ENCODE peak calls at places on chromosomes 1 and 21, in five cellular contexts. A, Z, P, D and F are unnamed samples.

GRCh38 chr1:59752556-59753412 is 62.0 kb upstream of the HOOK1 start:
- DNase-seq in A (no peak), Z (no peak), P (no peak), D (no peak), F (no peak)

GRCh38 chr1:88800382-88801051 is 90.8 kb downstream of the GTF2B start:
- DNase-seq in A (no peak), Z (no peak), P (no peak), D (peak; percentile 50), F (no peak)

GRCh38 chr1:30634507-30634906 is 88.9 kb downstream of the MATN1 start:
- DNase-seq in A (no peak), Z (no peak), P (no peak), D (no peak), F (peak; percentile 7)

GRCh38 chr1:181538836-181539235 is 55.5 kb downstream of the CACNA1E start:
- DNase-seq in A (no peak), Z (no peak), P (no peak), D (no peak), F (no peak)

GRCh38 chr1:177645491-177645890 is 324.4 kb downstream of the SEC16B start:
- DNase-seq in A (no peak), Z (no peak), P (no peak), D (no peak), F (no peak)

GRCh38 chr1:18554101-18554500 is 73.4 kb downstream of the KLHDC7A start:
- DNase-seq in A (no peak), Z (no peak), P (no peak), D (no peak), F (no peak)

GRCh38 chr1:168665975-168666374 is 63.0 kb downstream of the DPT start:
- DNase-seq in A (no peak), Z (no peak), P (no peak), D (no peak), F (no peak)

GRCh38 chr21:38531142-38531541 is 32.9 kb upstream of the ERG start:
- DNase-seq in A (no peak), Z (no peak), P (no peak), D (no peak), F (no peak)

GRCh38 chr1:30305061-30305460 is 418.3 kb downstream of the MATN1 start:
- DNase-seq in A (no peak), Z (no peak), P (no peak), D (no peak), F (no peak)

GRCh38 chr1:182003953-182004586 is 57.4 kb downstream of the ZNF648 start:
- DNase-seq in A (no peak), Z (no peak), P (no peak), D (no peak), F (no peak)

GRCh38 chr1:35899941-35900340 is 16.9 kb downstream of the AGO1 start:
- DNase-seq in A (no peak), Z (no peak), P (no peak), D (no peak), F (no peak)

GRCh38 chr1:7538849-7539771 is 232.0 kb upstream of the VAMP3 start:
- DNase-seq in A (no peak), Z (no peak), P (no peak), D (no peak), F (peak; percentile 17)

GRCh38 chr21:34797926-34798595 is 129.3 kb downstream of the CLIC6 start:
- DNase-seq in A (no peak), Z (no peak), P (no peak), D (no peak), F (no peak)

GRCh38 chr1:26072305-26072704 is 4.9 kb upstream of the TRIM63 start:
- DNase-seq in A (no peak), Z (no peak), P (no peak), D (no peak), F (no peak)

GRCh38 chr1:67804710-67805109 is 28.6 kb downstream of the GNG12 start:
- DNase-seq in A (no peak), Z (no peak), P (no peak), D (no peak), F (no peak)
- TF ChIP-seq CTCF in A (no peak), Z (no peak), P (no peak), D (no peak), F (no peak)

DNA sequence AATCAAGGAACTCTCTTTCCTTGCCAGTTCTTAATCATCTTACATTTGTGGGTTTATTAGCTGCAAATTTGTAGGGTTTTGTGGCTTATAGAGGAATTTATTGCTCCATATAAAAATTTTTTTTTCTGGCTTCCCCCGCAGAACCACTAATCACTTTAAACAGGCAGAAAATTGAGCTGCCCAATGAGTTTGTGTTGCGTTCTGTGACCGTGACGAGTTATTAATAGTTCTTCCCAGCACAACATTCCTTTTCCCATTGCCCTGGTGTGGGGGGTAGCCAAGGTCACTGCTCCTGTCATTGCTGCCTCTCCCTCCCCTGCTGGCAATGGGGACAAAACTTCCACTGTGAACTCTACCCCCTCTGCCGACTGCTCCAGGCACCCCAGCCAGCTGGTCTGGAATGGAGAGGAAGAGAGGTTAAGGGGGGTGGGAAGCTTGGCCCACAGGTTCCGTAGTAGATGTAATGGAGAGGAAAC is 55.1 kb downstream of the UBE2T start:
- DNase-seq in A (no peak), Z (peak; percentile 26), P (no peak), D (peak; percentile 84), F (no peak)
- H3K4me1 ChIP-seq in A (peaks cover 9% of the 10 kb centered on the region), Z (peaks cover 3% of the 10 kb centered on the region), P (no peaks in the 10 kb centered on the region), D (peaks cover 11% of the 10 kb centered on the region), F (peaks cover 31% of the 10 kb centered on the region)

GRCh38 chr1:79074975-79075374 is 68.4 kb upstream of the ADGRL4 start:
- DNase-seq in A (no peak), Z (no peak), P (no peak), D (no peak), F (no peak)

GRCh38 chr1:79069828-79070227 is 63.3 kb upstream of the ADGRL4 start:
- DNase-seq in A (no peak), Z (no peak), P (no peak), D (no peak), F (no peak)
- TF ChIP-seq CTCF in A (no peak), Z (no peak), P (no peak), D (no peak), F (no peak)

DNA sequence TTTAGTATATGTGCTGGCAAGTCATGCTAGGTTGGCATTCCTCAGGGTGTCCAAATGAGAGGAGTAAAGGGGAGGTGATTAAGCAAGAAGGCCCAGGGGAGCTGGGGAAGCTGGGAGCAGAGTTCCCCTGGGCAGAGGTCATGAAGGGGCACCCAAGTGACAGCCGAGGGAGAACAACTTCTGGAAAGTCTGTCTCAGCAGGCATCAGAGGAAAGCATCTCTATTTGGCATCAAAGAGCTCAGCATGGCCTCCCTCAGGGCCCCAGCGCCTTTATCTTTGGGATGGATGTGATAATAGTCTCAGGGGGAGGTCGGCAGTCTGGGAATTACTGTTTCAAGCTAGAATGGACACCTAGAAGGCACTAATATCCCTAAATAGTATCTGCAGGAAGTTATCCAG is 5.0 kb upstream of the ENO1 start:
- DNase-seq in A (no peak), Z (no peak), P (no peak), D (no peak), F (no peak)
- H3K4me1 ChIP-seq in A (peaks cover 33% of the 10 kb centered on the region), Z (no peaks in the 10 kb centered on the region), P (peaks cover 10% of the 10 kb centered on the region), D (peaks cover 29% of the 10 kb centered on the region), F (peaks cover 15% of the 10 kb centered on the region)

GRCh38 chr1:23745515-23745914 is 2.2 kb downstream of the ELOA start:
- DNase-seq in A (no peak), Z (no peak), P (no peak), D (peak; percentile 56), F (no peak)
- TF ChIP-seq CTCF in A (no peak), Z (no peak), P (peak; percentile 49), D (peak; percentile 50), F (peak; percentile 35)

DNA sequence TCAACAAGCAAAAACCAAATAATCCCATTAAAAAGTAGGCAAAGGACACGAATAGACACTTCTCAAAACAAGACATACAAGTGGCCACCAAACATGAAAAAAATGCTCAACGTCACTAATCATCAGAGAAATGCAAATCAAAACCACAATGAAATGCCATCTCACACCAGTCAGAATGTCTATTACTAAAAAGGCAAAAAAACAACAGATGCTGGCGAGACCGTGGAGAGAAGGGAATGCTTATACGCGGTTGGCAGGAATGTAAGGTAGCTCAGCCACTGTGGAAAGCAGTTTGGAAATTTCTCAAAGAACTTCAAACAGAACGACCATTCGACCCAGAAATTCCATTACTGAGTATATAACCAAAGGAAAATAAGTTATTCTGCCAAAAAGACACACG is 145.1 kb upstream of the EDN2 start:
- DNase-seq in A (no peak), Z (no peak), P (no peak), D (peak; percentile 82), F (no peak)
- H3K4me1 ChIP-seq in A (no peaks in the 10 kb centered on the region), Z (no peaks in the 10 kb centered on the region), P (no peaks in the 10 kb centered on the region), D (no peaks in the 10 kb centered on the region), F (peaks cover 21% of the 10 kb centered on the region)

GRCh38 chr1:199551967-199552565 is 475.4 kb upstream of the NR5A2 start:
- DNase-seq in A (no peak), Z (no peak), P (peak; percentile 14), D (peak; percentile 83), F (no peak)
- TF ChIP-seq CTCF in A (peak; percentile 79), Z (no peak), P (peak; percentile 57), D (peak; percentile 83), F (peak; percentile 93)